ENCODE peak calls at places on chromosomes 16 and 17, in nine cellular contexts. One of them, this sample, is unnamed.

GRCh38 chr17:1714980-1715802 is 5.0 kb upstream of the TLCD2 start:
- DNase-seq in fibroblast of lung: peak; percentile 87
- DNase-seq in right atrium auricular region: peak; percentile 95
- DNase-seq in endodermal cell: peak; percentile 94
- DNase-seq in IMR-90: peak; percentile 88
- DNase-seq in mammary epithelial cell: peak; percentile 87
- DNase-seq in breast epithelium: peak; percentile 79
- DNase-seq in stomach: peak; percentile 84
- DNase-seq in colonic mucosa: peak; percentile 87
- DNase-seq in this sample: peak; percentile 97

GRCh38 chr17:40290629-40291296 is 3.1 kb downstream of the CDC6 start:
- DNase-seq in fibroblast of lung: peak; percentile 84
- DNase-seq in right atrium auricular region: no peak
- DNase-seq in endodermal cell: peak; percentile 76
- DNase-seq in IMR-90: peak; percentile 97
- DNase-seq in mammary epithelial cell: peak; percentile 88
- DNase-seq in breast epithelium: no peak
- DNase-seq in stomach: peak; percentile 46
- DNase-seq in colonic mucosa: peak; percentile 54
- DNase-seq in this sample: no peak

GRCh38 chr16:29663020-29663828 is at the start of gene SPN:
- DNase-seq in fibroblast of lung: no peak
- DNase-seq in right atrium auricular region: no peak
- DNase-seq in endodermal cell: peak; percentile 58
- DNase-seq in IMR-90: no peak
- DNase-seq in mammary epithelial cell: no peak
- DNase-seq in breast epithelium: no peak
- DNase-seq in stomach: no peak
- DNase-seq in colonic mucosa: no peak
- DNase-seq in this sample: no peak

GRCh38 chr16:12426122-12426521 is 377.6 kb downstream of the CPPED1 start:
- DNase-seq in fibroblast of lung: peak; percentile 48
- DNase-seq in right atrium auricular region: no peak
- DNase-seq in endodermal cell: peak; percentile 59
- DNase-seq in IMR-90: peak; percentile 26
- DNase-seq in mammary epithelial cell: no peak
- DNase-seq in breast epithelium: no peak
- DNase-seq in stomach: no peak
- DNase-seq in colonic mucosa: no peak
- DNase-seq in this sample: no peak

GRCh38 chr16:69351309-69352027 is at the start of gene TMED6:
- DNase-seq in fibroblast of lung: no peak
- DNase-seq in right atrium auricular region: no peak
- DNase-seq in endodermal cell: no peak
- DNase-seq in IMR-90: no peak
- DNase-seq in mammary epithelial cell: no peak
- DNase-seq in breast epithelium: no peak
- DNase-seq in stomach: peak; percentile 63
- DNase-seq in colonic mucosa: peak; percentile 87
- DNase-seq in this sample: no peak

GRCh38 chr16:52592778-52593177 is 45.8 kb upstream of the TOX3 start:
- DNase-seq in fibroblast of lung: no peak
- DNase-seq in right atrium auricular region: no peak
- DNase-seq in endodermal cell: no peak
- DNase-seq in IMR-90: no peak
- DNase-seq in mammary epithelial cell: no peak
- DNase-seq in breast epithelium: no peak
- DNase-seq in stomach: no peak
- DNase-seq in colonic mucosa: no peak
- DNase-seq in this sample: no peak

GRCh38 chr16:23236983-23237382 is 54.4 kb downstream of the SCNN1G start:
- DNase-seq in fibroblast of lung: no peak
- DNase-seq in right atrium auricular region: no peak
- DNase-seq in endodermal cell: no peak
- DNase-seq in IMR-90: no peak
- DNase-seq in mammary epithelial cell: no peak
- DNase-seq in breast epithelium: no peak
- DNase-seq in stomach: no peak
- DNase-seq in colonic mucosa: no peak
- DNase-seq in this sample: no peak

GRCh38 chr17:39664581-39665561 is at the start of gene TCAP:
- DNase-seq in fibroblast of lung: no peak
- DNase-seq in right atrium auricular region: no peak
- DNase-seq in endodermal cell: no peak
- DNase-seq in IMR-90: no peak
- DNase-seq in mammary epithelial cell: no peak
- DNase-seq in breast epithelium: no peak
- DNase-seq in stomach: no peak
- DNase-seq in colonic mucosa: no peak
- DNase-seq in this sample: no peak

GRCh38 chr16:1045363-1046270 is 26.9 kb upstream of the SSTR5 start:
- DNase-seq in fibroblast of lung: no peak
- DNase-seq in right atrium auricular region: no peak
- DNase-seq in endodermal cell: no peak
- DNase-seq in IMR-90: no peak
- DNase-seq in mammary epithelial cell: no peak
- DNase-seq in breast epithelium: no peak
- DNase-seq in stomach: no peak
- DNase-seq in colonic mucosa: no peak
- DNase-seq in this sample: no peak
- H3K4me1 ChIP-seq in fibroblast of lung: no peaks in the 10 kb centered on the region
- H3K4me1 ChIP-seq in right atrium auricular region: no peaks in the 10 kb centered on the region
- H3K4me1 ChIP-seq in endodermal cell: no peaks in the 10 kb centered on the region
- H3K4me1 ChIP-seq in IMR-90: no peaks in the 10 kb centered on the region
- H3K4me1 ChIP-seq in mammary epithelial cell: no peaks in the 10 kb centered on the region
- H3K4me1 ChIP-seq in breast epithelium: no peaks in the 10 kb centered on the region
- H3K4me1 ChIP-seq in stomach: peaks cover 28% of the 10 kb centered on the region
- H3K4me1 ChIP-seq in colonic mucosa: no peaks in the 10 kb centered on the region
- H3K4me1 ChIP-seq in this sample: peaks cover 10% of the 10 kb centered on the region

GRCh38 chr17:80486692-80487091 is 10.3 kb upstream of the NPTX1 start:
- DNase-seq in fibroblast of lung: no peak
- DNase-seq in right atrium auricular region: no peak
- DNase-seq in endodermal cell: peak; percentile 85
- DNase-seq in IMR-90: no peak
- DNase-seq in mammary epithelial cell: no peak
- DNase-seq in breast epithelium: no peak
- DNase-seq in stomach: no peak
- DNase-seq in colonic mucosa: no peak
- DNase-seq in this sample: no peak
- H3K27me3 ChIP-seq in fibroblast of lung: peaks cover 16% of the 10 kb centered on the region
- H3K27me3 ChIP-seq in right atrium auricular region: no peaks in the 10 kb centered on the region
- H3K27me3 ChIP-seq in endodermal cell: peaks cover 17% of the 10 kb centered on the region
- H3K27me3 ChIP-seq in IMR-90: peaks cover 55% of the 10 kb centered on the region
- H3K27me3 ChIP-seq in mammary epithelial cell: peaks cover 3% of the 10 kb centered on the region
- H3K27me3 ChIP-seq in breast epithelium: peaks cover 46% of the 10 kb centered on the region
- H3K27me3 ChIP-seq in stomach: peaks cover 44% of the 10 kb centered on the region
- H3K27me3 ChIP-seq in colonic mucosa: peaks cover 3% of the 10 kb centered on the region
- H3K27me3 ChIP-seq in this sample: peaks cover 80% of the 10 kb centered on the region

GRCh38 chr17:37476431-37477130 is 13.1 kb upstream of the DUSP14 start:
- DNase-seq in fibroblast of lung: peak; percentile 47
- DNase-seq in right atrium auricular region: no peak
- DNase-seq in endodermal cell: no peak
- DNase-seq in IMR-90: peak; percentile 55
- DNase-seq in mammary epithelial cell: peak; percentile 75
- DNase-seq in breast epithelium: no peak
- DNase-seq in stomach: no peak
- DNase-seq in colonic mucosa: peak; percentile 37
- DNase-seq in this sample: no peak
- H3K4me1 ChIP-seq in fibroblast of lung: peaks cover 23% of the 10 kb centered on the region
- H3K4me1 ChIP-seq in right atrium auricular region: no peaks in the 10 kb centered on the region
- H3K4me1 ChIP-seq in endodermal cell: peaks cover 8% of the 10 kb centered on the region
- H3K4me1 ChIP-seq in IMR-90: peaks cover 5% of the 10 kb centered on the region
- H3K4me1 ChIP-seq in mammary epithelial cell: peaks cover 31% of the 10 kb centered on the region
- H3K4me1 ChIP-seq in breast epithelium: peaks cover 8% of the 10 kb centered on the region
- H3K4me1 ChIP-seq in stomach: no peaks in the 10 kb centered on the region
- H3K4me1 ChIP-seq in colonic mucosa: no peaks in the 10 kb centered on the region
- H3K4me1 ChIP-seq in this sample: no peaks in the 10 kb centered on the region

GRCh38 chr17:77558846-77559626 is 399.5 kb upstream of the TNRC6C start:
- DNase-seq in fibroblast of lung: no peak
- DNase-seq in right atrium auricular region: no peak
- DNase-seq in endodermal cell: no peak
- DNase-seq in IMR-90: peak; percentile 9
- DNase-seq in mammary epithelial cell: peak; percentile 66
- DNase-seq in breast epithelium: no peak
- DNase-seq in stomach: no peak
- DNase-seq in colonic mucosa: no peak
- DNase-seq in this sample: no peak

GRCh38 chr17:77555110-77555509 is 403.4 kb upstream of the TNRC6C start:
- DNase-seq in fibroblast of lung: no peak
- DNase-seq in right atrium auricular region: no peak
- DNase-seq in endodermal cell: no peak
- DNase-seq in IMR-90: no peak
- DNase-seq in mammary epithelial cell: no peak
- DNase-seq in breast epithelium: no peak
- DNase-seq in stomach: no peak
- DNase-seq in colonic mucosa: no peak
- DNase-seq in this sample: no peak

GRCh38 chr17:77556408-77557068 is 402.0 kb upstream of the TNRC6C start:
- DNase-seq in fibroblast of lung: no peak
- DNase-seq in right atrium auricular region: no peak
- DNase-seq in endodermal cell: peak; percentile 66
- DNase-seq in IMR-90: no peak
- DNase-seq in mammary epithelial cell: no peak
- DNase-seq in breast epithelium: no peak
- DNase-seq in stomach: no peak
- DNase-seq in colonic mucosa: no peak
- DNase-seq in this sample: no peak

GRCh38 chr17:77553459-77554066 is 404.9 kb upstream of the TNRC6C start:
- DNase-seq in fibroblast of lung: no peak
- DNase-seq in right atrium auricular region: no peak
- DNase-seq in endodermal cell: no peak
- DNase-seq in IMR-90: no peak
- DNase-seq in mammary epithelial cell: no peak
- DNase-seq in breast epithelium: no peak
- DNase-seq in stomach: no peak
- DNase-seq in colonic mucosa: no peak
- DNase-seq in this sample: no peak

GRCh38 chr17:77555741-77556291 is 402.7 kb upstream of the TNRC6C start:
- DNase-seq in fibroblast of lung: peak; percentile 43
- DNase-seq in right atrium auricular region: no peak
- DNase-seq in endodermal cell: no peak
- DNase-seq in IMR-90: no peak
- DNase-seq in mammary epithelial cell: peak; percentile 21
- DNase-seq in breast epithelium: no peak
- DNase-seq in stomach: no peak
- DNase-seq in colonic mucosa: peak; percentile 47
- DNase-seq in this sample: peak; percentile 28
- H3K27me3 ChIP-seq in fibroblast of lung: peaks cover 2% of the 10 kb centered on the region
- H3K27me3 ChIP-seq in right atrium auricular region: no peaks in the 10 kb centered on the region
- H3K27me3 ChIP-seq in endodermal cell: peaks cover 6% of the 10 kb centered on the region
- H3K27me3 ChIP-seq in IMR-90: peaks cover 53% of the 10 kb centered on the region
- H3K27me3 ChIP-seq in mammary epithelial cell: peaks cover 7% of the 10 kb centered on the region
- H3K27me3 ChIP-seq in breast epithelium: peaks cover 9% of the 10 kb centered on the region
- H3K27me3 ChIP-seq in stomach: peaks cover 24% of the 10 kb centered on the region
- H3K27me3 ChIP-seq in colonic mucosa: no peaks in the 10 kb centered on the region
- H3K27me3 ChIP-seq in this sample: no peaks in the 10 kb centered on the region

GRCh38 chr16:85210423-85211169 is 98.3 kb upstream of the CIBAR2 start:
- DNase-seq in fibroblast of lung: peak; percentile 93
- DNase-seq in right atrium auricular region: no peak
- DNase-seq in endodermal cell: no peak
- DNase-seq in IMR-90: peak; percentile 92
- DNase-seq in mammary epithelial cell: peak; percentile 68
- DNase-seq in breast epithelium: no peak
- DNase-seq in stomach: no peak
- DNase-seq in colonic mucosa: no peak
- DNase-seq in this sample: no peak

GRCh38 chr16:85216522-85217375 is 104.5 kb upstream of the CIBAR2 start:
- DNase-seq in fibroblast of lung: no peak
- DNase-seq in right atrium auricular region: no peak
- DNase-seq in endodermal cell: no peak
- DNase-seq in IMR-90: no peak
- DNase-seq in mammary epithelial cell: no peak
- DNase-seq in breast epithelium: no peak
- DNase-seq in stomach: no peak
- DNase-seq in colonic mucosa: no peak
- DNase-seq in this sample: no peak

GRCh38 chr16:85215478-85216120 is 103.3 kb upstream of the CIBAR2 start:
- DNase-seq in fibroblast of lung: no peak
- DNase-seq in right atrium auricular region: no peak
- DNase-seq in endodermal cell: no peak
- DNase-seq in IMR-90: no peak
- DNase-seq in mammary epithelial cell: no peak
- DNase-seq in breast epithelium: no peak
- DNase-seq in stomach: no peak
- DNase-seq in colonic mucosa: no peak
- DNase-seq in this sample: no peak

GRCh38 chr16:85211247-85211910 is 99.1 kb upstream of the CIBAR2 start:
- DNase-seq in fibroblast of lung: peak; percentile 87
- DNase-seq in right atrium auricular region: no peak
- DNase-seq in endodermal cell: no peak
- DNase-seq in IMR-90: no peak
- DNase-seq in mammary epithelial cell: peak; percentile 38
- DNase-seq in breast epithelium: no peak
- DNase-seq in stomach: no peak
- DNase-seq in colonic mucosa: no peak
- DNase-seq in this sample: no peak

DNA sequence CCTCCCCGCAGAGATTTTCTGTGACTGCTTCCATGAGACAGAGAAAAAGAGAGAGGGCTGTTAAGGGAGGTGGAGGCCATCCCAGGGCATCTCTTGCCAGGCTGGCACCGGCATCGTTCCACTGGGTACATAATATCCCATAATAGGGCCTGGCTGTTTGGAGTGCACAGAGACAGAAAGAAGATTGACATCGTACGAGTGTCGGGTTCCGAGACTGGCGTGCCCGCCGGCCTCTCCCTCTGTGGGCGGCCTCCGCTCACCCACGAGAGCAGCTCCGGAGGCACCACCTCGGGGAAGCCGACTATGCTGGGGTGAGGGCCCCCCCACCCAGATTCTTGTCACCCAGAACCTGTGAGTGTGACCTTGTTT is 101.6 kb upstream of the CIBAR2 start:
- DNase-seq in fibroblast of lung: no peak
- DNase-seq in right atrium auricular region: no peak
- DNase-seq in endodermal cell: no peak
- DNase-seq in IMR-90: no peak
- DNase-seq in mammary epithelial cell: no peak
- DNase-seq in breast epithelium: no peak
- DNase-seq in stomach: no peak
- DNase-seq in colonic mucosa: no peak
- DNase-seq in this sample: no peak
- H3K4me1 ChIP-seq in fibroblast of lung: peaks cover 26% of the 10 kb centered on the region
- H3K4me1 ChIP-seq in right atrium auricular region: no peaks in the 10 kb centered on the region
- H3K4me1 ChIP-seq in endodermal cell: no peaks in the 10 kb centered on the region
- H3K4me1 ChIP-seq in IMR-90: peaks cover 28% of the 10 kb centered on the region
- H3K4me1 ChIP-seq in mammary epithelial cell: peaks cover 10% of the 10 kb centered on the region
- H3K4me1 ChIP-seq in breast epithelium: no peaks in the 10 kb centered on the region
- H3K4me1 ChIP-seq in stomach: peaks cover 55% of the 10 kb centered on the region
- H3K4me1 ChIP-seq in colonic mucosa: no peaks in the 10 kb centered on the region
- H3K4me1 ChIP-seq in this sample: peaks cover 38% of the 10 kb centered on the region

This sample was measured in tibial artery.